ENCODE peak calls at places on chromosomes 12 and 14, in eight cellular contexts. K is brain microvascular endothelial cell, V is iPS DF 6.9, I is tibial artery, F is colonic mucosa, J is substantia nigra, T is heart left ventricle, U is fibroblast of lung. M is an unnamed sample.

GRCh38 chr12:13238204-13238603 is 41.7 kb downstream of the EMP1 start:
- DNase-seq in K (no peak), V (no peak), I (no peak), F (no peak), J (no peak), T (no peak), U (no peak), M (no peak)

GRCh38 chr14:104108570-104109060 is 23.1 kb downstream of the ASPG start:
- DNase-seq in K (no peak), V (no peak), I (no peak), F (no peak), J (no peak), T (peak), U (no peak), M (no peak)

GRCh38 chr12:16586350-16587109 is 19.4 kb downstream of the LMO3 start:
- DNase-seq in K (no peak), V (no peak), I (peak), F (no peak), J (no peak), T (no peak), U (peak), M (no peak)

GRCh38 chr14:75991753-75992152 is 6.2 kb downstream of the IFT43 start:
- DNase-seq in K (no peak), V (no peak), I (no peak), F (no peak), J (no peak), T (no peak), U (no peak), M (no peak)

GRCh38 chr14:81471062-81471461 is 62.6 kb downstream of the SEL1L start:
- DNase-seq in K (no peak), V (no peak), I (no peak), F (no peak), J (no peak), T (no peak), U (no peak), M (no peak)

GRCh38 chr14:100898465-100898864 is 5.1 kb downstream of the RTL1 start:
- DNase-seq in K (no peak), V (no peak), I (no peak), F (peak), J (no peak), T (no peak), U (no peak), M (no peak)

GRCh38 chr14:50920482-50921225 is 23.6 kb downstream of the PYGL start:
- DNase-seq in K (peak), V (no peak), I (no peak), F (no peak), J (no peak), T (no peak), U (peak), M (peak)

GRCh38 chr14:33938131-33938949 is 12.5 kb downstream of the EGLN3 start:
- DNase-seq in K (no peak), V (no peak), I (peak), F (peak), J (peak), T (peak), U (no peak), M (peak)

GRCh38 chr12:51428256-51428655 is 3.6 kb downstream of the SLC4A8 start:
- DNase-seq in K (no peak), V (no peak), I (no peak), F (no peak), J (no peak), T (no peak), U (no peak), M (no peak)

GRCh38 chr14:21090194-21090939 is 8.1 kb downstream of the ZNF219 start:
- DNase-seq in K (no peak), V (no peak), I (no peak), F (peak), J (peak), T (no peak), U (no peak), M (peak)

GRCh38 chr14:63910593-63911363 is 58.0 kb downstream of the SYNE2 start:
- DNase-seq in K (no peak), V (no peak), I (no peak), F (no peak), J (no peak), T (no peak), U (peak), M (peak)

GRCh38 chr14:102966681-102967505 is 44.4 kb downstream of the AMN start:
- DNase-seq in K (no peak), V (no peak), I (no peak), F (no peak), J (no peak), T (no peak), U (no peak), M (no peak)

GRCh38 chr14:20754308-20754707 is 8.6 kb downstream of the EDDM3A start:
- DNase-seq in K (no peak), V (no peak), I (no peak), F (no peak), J (no peak), T (no peak), U (no peak), M (no peak)

GRCh38 chr12:110733089-110733715 is 9.5 kb downstream of the PPP1CC start:
- DNase-seq in K (peak), V (no peak), I (no peak), F (no peak), J (no peak), T (peak), U (peak), M (peak)

GRCh38 chr14:34232790-34233189 is 229.2 kb downstream of the SPTSSA start:
- DNase-seq in K (no peak), V (no peak), I (no peak), F (peak), J (no peak), T (no peak), U (no peak), M (no peak)

GRCh38 chr14:102799684-102800562 is 22.7 kb downstream of the TRAF3 start:
- DNase-seq in K (peak), V (no peak), I (peak), F (no peak), J (no peak), T (no peak), U (peak), M (no peak)

GRCh38 chr14:93759781-93760307 is 28.4 kb downstream of the PRIMA1 start:
- DNase-seq in K (no peak), V (no peak), I (peak), F (peak), J (peak), T (peak), U (no peak), M (no peak)

GRCh38 chr12:119835068-119835467 is 42.1 kb downstream of the CIT start:
- DNase-seq in K (no peak), V (no peak), I (no peak), F (no peak), J (no peak), T (no peak), U (peak), M (no peak)

GRCh38 chr12:115349711-115350110 is 665.7 kb upstream of the TBX3 start:
- DNase-seq in K (no peak), V (no peak), I (no peak), F (no peak), J (no peak), T (no peak), U (peak), M (peak)

GRCh38 chr12:60684988-60685655 is 1089.3 kb downstream of the SLC16A7 start:
- DNase-seq in K (no peak), V (no peak), I (no peak), F (no peak), J (no peak), T (no peak), U (no peak), M (no peak)

GRCh38 chr12:52059582-52060497 is 8.6 kb downstream of the NR4A1 start:
- DNase-seq in K (no peak), V (no peak), I (no peak), F (no peak), J (no peak), T (no peak), U (peak), M (no peak)

GRCh38 chr12:89525002-89525823 is 617 bp upstream of the GALNT4 start:
- DNase-seq in K (peak), V (no peak), I (peak), F (peak), J (peak), T (peak), U (no peak), M (no peak)

GRCh38 chr14:35341454-35342159 is 49.4 kb downstream of the PSMA6 start:
- DNase-seq in K (no peak), V (no peak), I (peak), F (peak), J (peak), T (peak), U (peak), M (peak)

GRCh38 chr12:62834971-62835547 is 99.9 kb downstream of the PPM1H start:
- DNase-seq in K (peak), V (no peak), I (no peak), F (no peak), J (no peak), T (peak), U (peak), M (peak)

GRCh38 chr12:18462437-18462836 is 201.1 kb downstream of the PIK3C2G start:
- DNase-seq in K (peak), V (no peak), I (no peak), F (no peak), J (no peak), T (no peak), U (peak), M (peak)

GRCh38 chr14:87643005-87643404 is 350.0 kb downstream of the GALC start:
- DNase-seq in K (no peak), V (no peak), I (peak), F (no peak), J (peak), T (peak), U (no peak), M (peak)

GRCh38 chr12:62787606-62788005 is 147.3 kb downstream of the PPM1H start:
- DNase-seq in K (no peak), V (no peak), I (no peak), F (no peak), J (no peak), T (no peak), U (peak), M (peak)

GRCh38 chr14:94341654-94342333 is 18.7 kb upstream of the SERPINA6 start:
- DNase-seq in K (no peak), V (no peak), I (no peak), F (no peak), J (no peak), T (no peak), U (no peak), M (no peak)

GRCh38 chr12:20440408-20440807 is 72.1 kb downstream of the PDE3A start:
- DNase-seq in K (no peak), V (no peak), I (no peak), F (no peak), J (no peak), T (no peak), U (no peak), M (peak)

GRCh38 chr14:92886337-92886736 is 36.6 kb upstream of the CHGA start:
- DNase-seq in K (no peak), V (no peak), I (no peak), F (no peak), J (no peak), T (no peak), U (no peak), M (no peak)

GRCh38 chr14:35929171-35929570 is 103.0 kb downstream of the BRMS1L start:
- DNase-seq in K (no peak), V (no peak), I (no peak), F (no peak), J (no peak), T (no peak), U (no peak), M (no peak)

GRCh38 chr14:73245401-73246325 is 8.4 kb downstream of the PAPLN start:
- DNase-seq in K (no peak), V (no peak), I (peak), F (peak), J (no peak), T (peak), U (no peak), M (peak)

GRCh38 chr12:14696265-14696741 is at the start of gene GUCY2C:
- DNase-seq in K (no peak), V (no peak), I (no peak), F (peak), J (no peak), T (no peak), U (no peak), M (no peak)

GRCh38 chr12:1217191-1217949 is 226.3 kb downstream of the ERC1 start:
- DNase-seq in K (peak), V (no peak), I (no peak), F (peak), J (no peak), T (no peak), U (peak), M (no peak)

GRCh38 chr12:27246774-27247173 is 2.7 kb downstream of the STK38L start:
- DNase-seq in K (no peak), V (no peak), I (no peak), F (no peak), J (no peak), T (no peak), U (no peak), M (no peak)

DNA sequence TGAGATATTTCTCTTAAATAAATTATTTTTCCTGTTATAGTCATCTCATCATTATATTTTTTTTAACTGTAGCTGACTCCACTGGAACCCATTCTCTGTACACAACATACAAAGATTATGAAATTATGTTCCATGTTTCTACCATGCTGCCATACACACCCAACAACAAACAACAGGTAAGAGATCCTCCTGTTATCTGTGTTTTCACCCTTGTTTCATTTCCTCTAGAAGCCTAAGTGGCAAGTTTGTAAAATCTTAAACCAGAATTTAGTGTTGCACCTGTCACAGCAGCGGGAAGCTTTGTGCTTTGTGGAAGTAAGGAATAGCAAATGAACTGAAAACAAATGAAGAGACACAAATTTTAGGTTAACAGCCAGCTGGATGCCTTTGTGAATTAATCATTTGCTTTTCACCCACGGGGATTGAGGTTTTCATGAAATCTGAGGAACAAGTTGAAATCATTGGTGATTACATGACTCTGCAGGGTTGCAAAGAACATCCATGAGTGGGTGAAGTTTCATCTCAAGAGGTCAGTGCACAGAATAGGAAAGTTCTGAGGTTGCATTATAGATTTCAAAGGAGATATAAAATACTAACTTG is 273.9 kb upstream of the RGS6 start:
- DNase-seq in K (peak), V (no peak), I (no peak), F (no peak), J (no peak), T (no peak), U (no peak), M (no peak)
- H3K27ac ChIP-seq in K (peak), V (no peak), I (peak), F (no peak), J (no peak), T (no peak), U (no peak), M (no peak)

GRCh38 chr14:95707327-95707726 is 6.6 kb downstream of the TCL1A start:
- DNase-seq in K (no peak), V (no peak), I (no peak), F (no peak), J (no peak), T (no peak), U (no peak), M (no peak)
- H3K27ac ChIP-seq in K (no peak), V (no peak), I (no peak), F (no peak), J (no peak), T (no peak), U (no peak), M (no peak)

DNA sequence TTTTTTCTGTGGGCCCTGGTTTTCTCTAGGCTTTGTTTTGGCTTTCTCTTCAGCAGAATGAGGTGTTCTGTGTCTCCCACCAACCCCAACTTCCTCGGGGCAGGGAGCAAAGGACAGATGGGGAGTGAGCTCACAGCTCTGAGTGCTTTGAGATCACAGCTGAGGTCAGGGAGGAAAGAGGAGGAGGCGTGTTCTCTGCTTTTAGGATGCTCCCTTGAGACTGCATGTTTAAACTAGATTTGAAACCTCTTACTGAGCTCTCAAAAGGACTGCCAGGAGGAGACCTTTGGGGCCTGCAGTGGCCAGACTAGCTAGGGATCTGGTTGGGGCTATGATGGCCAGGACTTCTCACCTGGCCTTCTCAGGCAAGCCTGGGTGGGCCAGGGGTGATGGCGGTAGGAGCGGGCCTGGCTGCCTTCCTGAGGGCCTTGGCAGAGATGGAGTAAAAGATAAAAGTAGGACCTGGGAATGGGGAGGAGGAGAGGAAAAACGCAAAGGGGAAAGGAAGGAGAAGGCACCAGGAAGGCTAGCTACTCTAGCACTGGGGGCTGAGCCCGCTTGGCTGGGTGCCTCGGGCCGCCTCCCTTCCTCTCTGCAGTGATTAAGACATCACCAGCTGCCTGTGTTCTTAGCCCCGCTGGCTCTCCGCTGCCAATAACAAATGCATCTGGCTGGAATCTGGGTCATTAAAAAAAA is 141.1 kb downstream of the TSPAN9 start:
- DNase-seq in K (peak), V (no peak), I (peak), F (peak), J (peak), T (peak), U (peak), M (peak)
- H3K27ac ChIP-seq in K (peak), V (no peak), I (peak), F (no peak), J (no peak), T (peak), U (peak), M (peak)

DNA sequence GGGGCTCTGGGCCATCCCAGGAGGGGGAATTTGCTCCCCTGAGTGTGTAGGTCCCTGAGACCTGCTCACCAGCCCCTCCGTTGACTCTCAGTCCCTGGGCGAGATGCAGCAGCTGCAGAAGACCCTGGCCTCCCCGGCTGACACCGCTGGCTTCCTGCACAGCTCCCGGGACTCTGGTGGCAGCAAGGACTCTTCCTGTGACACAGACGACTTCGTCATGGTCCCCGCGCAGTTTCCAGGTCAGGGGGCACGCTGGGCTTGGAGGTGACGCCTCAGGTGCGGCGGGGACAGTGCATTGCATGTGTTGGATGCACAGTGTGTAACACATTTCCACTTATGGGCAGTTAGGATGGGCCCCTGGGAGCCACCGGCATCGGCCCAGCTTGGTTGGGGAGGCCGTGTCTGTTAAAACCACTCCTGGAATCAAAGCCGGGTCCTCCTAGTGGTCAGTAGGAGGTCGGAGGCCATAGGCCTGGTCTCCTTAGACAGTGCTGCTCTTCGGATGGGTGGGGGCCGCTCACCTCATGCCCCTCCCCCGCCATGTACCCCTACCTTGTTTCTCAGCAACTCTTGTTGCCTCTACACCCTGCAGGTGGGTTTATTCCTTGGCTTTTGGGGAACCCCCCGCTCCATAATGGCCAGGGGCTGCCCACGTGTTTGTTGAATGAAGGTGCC is 17.1 kb upstream of the PUS1 start:
- DNase-seq in K (no peak), V (no peak), I (no peak), F (no peak), J (no peak), T (peak), U (no peak), M (no peak)
- H3K27ac ChIP-seq in K (no peak), V (no peak), I (peak), F (no peak), J (no peak), T (no peak), U (no peak), M (no peak)

DNA sequence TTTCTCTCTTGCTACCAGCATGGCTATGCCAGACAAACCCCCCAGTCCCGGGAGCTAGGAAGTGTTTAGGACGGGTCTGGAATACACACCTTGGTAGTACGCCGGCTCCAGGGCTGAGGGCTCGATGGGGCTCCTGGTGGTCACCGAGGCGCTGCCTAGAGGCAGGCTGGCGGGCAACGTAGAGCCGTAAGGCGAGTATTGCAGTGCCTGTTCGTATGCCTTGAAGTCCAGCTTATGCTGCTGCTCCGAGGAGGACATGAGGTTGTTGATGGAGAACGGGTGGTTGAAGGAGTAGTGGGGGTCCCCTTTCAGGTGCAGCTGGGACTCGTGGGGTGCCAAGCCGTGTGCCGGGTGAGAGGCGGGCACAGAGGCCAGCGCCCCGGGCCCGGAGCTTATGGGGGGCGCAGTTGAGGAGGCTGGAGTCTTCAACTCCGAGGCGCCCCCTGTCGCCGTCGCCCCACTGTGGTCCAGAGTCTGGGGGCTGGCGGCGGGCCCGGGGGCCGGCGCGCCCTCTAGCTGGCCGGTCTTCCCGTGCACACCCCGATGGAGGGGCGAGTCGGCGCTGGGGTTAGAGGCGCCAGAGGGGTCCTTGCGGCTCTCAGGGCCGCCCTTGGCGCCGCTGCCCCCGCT is 3.6 kb downstream of the FOXA1 start:
- DNase-seq in K (no peak), V (no peak), I (no peak), F (peak), J (no peak), T (no peak), U (no peak), M (no peak)
- H3K27ac ChIP-seq in K (no peak), V (no peak), I (no peak), F (peak), J (no peak), T (no peak), U (no peak), M (no peak)

DNA sequence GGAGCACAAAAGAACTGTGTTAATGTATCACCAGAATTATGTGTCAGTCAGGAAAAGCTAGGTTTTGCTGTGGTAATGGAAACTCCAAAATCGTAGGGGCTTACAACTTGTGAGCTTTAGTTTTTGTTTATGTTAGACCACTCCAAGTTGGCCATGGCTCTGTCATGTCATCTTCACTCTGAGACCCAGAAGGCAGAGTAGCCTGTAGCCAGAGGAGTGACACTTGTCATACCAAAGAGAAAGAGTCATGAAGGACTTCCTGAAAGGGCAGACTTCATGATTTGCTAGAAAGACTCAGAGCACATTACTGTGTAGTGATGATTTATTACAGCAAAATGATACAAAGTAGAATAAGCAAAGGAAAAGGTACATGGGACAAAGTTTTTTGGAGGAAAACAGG is 133.6 kb upstream of the SSTR1 start:
- DNase-seq in K (no peak), V (no peak), I (no peak), F (no peak), J (no peak), T (no peak), U (no peak), M (no peak)
- H3K27ac ChIP-seq in K (no peak), V (no peak), I (no peak), F (no peak), J (no peak), T (no peak), U (no peak), M (no peak)

GRCh38 chr14:91184559-91184958 is 59.9 kb downstream of the GPR68 start:
- DNase-seq in K (no peak), V (no peak), I (no peak), F (no peak), J (no peak), T (no peak), U (no peak), M (no peak)
- H3K27ac ChIP-seq in K (no peak), V (no peak), I (no peak), F (no peak), J (no peak), T (no peak), U (no peak), M (no peak)

GRCh38 chr12:2266666-2267623 is 214.2 kb downstream of the CACNA1C start:
- DNase-seq in K (no peak), V (no peak), I (no peak), F (no peak), J (no peak), T (no peak), U (no peak), M (no peak)
- H3K27ac ChIP-seq in K (no peak), V (no peak), I (peak), F (peak), J (no peak), T (no peak), U (peak), M (no peak)